ENCODE peak calls at places on chromosome 12, in ten cellular contexts. I is PC-3; R is brain microvascular endothelial cell; H is HL-60; P is heart left ventricle; L is upper lobe of right lung; V is ascending aorta; A is CD8-positive, alpha-beta memory T cell; E is CD4-positive, CD25-positive, alpha-beta regulatory T cell; U is substantia nigra. G is an unnamed sample.

GRCh38 chr12:57632369-57632897 is 568 bp downstream of the B4GALNT1 start:
- DNase-seq in I (peak), R (no peak), H (no peak), P (no peak), L (no peak), V (no peak), A (peak), E (no peak), U (no peak), G (no peak)

GRCh38 chr12:53788892-53789291 is 37.1 kb upstream of the CISTR start:
- DNase-seq in I (no peak), R (no peak), H (no peak), P (no peak), L (no peak), V (no peak), A (no peak), E (no peak), U (no peak), G (no peak)

GRCh38 chr12:118360785-118361404 is 11.8 kb downstream of the TAOK3 start:
- DNase-seq in I (peak), R (peak), H (no peak), P (no peak), L (no peak), V (no peak), A (no peak), E (no peak), U (no peak), G (no peak)

GRCh38 chr12:44317651-44318126 is 481.8 kb downstream of the TMEM117 start:
- DNase-seq in I (peak), R (peak), H (peak), P (no peak), L (no peak), V (no peak), A (no peak), E (peak), U (no peak), G (no peak)

GRCh38 chr12:7859552-7859951 is 13.2 kb downstream of the SLC2A14 start:
- DNase-seq in I (no peak), R (peak), H (no peak), P (no peak), L (no peak), V (no peak), A (no peak), E (no peak), U (no peak), G (no peak)

GRCh38 chr12:96445743-96446655 is 43.4 kb upstream of the CFAP54 start:
- DNase-seq in I (peak), R (peak), H (no peak), P (peak), L (no peak), V (no peak), A (peak), E (peak), U (no peak), G (peak)

GRCh38 chr12:130583800-130584199 is 132.3 kb downstream of the RIMBP2 start:
- DNase-seq in I (no peak), R (no peak), H (no peak), P (no peak), L (no peak), V (no peak), A (no peak), E (no peak), U (no peak), G (no peak)

GRCh38 chr12:42912367-42912766 is 322.8 kb upstream of the PRICKLE1 start:
- DNase-seq in I (no peak), R (no peak), H (no peak), P (no peak), L (no peak), V (no peak), A (no peak), E (no peak), U (no peak), G (no peak)

GRCh38 chr12:129772463-129773169 is 131.2 kb downstream of the TMEM132D start:
- DNase-seq in I (no peak), R (peak), H (no peak), P (no peak), L (no peak), V (no peak), A (no peak), E (no peak), U (no peak), G (no peak)

GRCh38 chr12:28378749-28379148 is 188.5 kb downstream of the CCDC91 start:
- DNase-seq in I (peak), R (peak), H (peak), P (no peak), L (no peak), V (no peak), A (no peak), E (no peak), U (no peak), G (no peak)

GRCh38 chr12:51773145-51773869 is 75.2 kb downstream of the FIGNL2 start:
- DNase-seq in I (peak), R (no peak), H (peak), P (no peak), L (no peak), V (no peak), A (no peak), E (no peak), U (no peak), G (no peak)

GRCh38 chr12:53180931-53181645 is 363 bp upstream of the CSAD start:
- DNase-seq in I (peak), R (peak), H (peak), P (peak), L (peak), V (no peak), A (no peak), E (peak), U (peak), G (peak)

GRCh38 chr12:97404549-97404948 is 58.1 kb upstream of the RMST start:
- DNase-seq in I (peak), R (peak), H (peak), P (no peak), L (no peak), V (no peak), A (no peak), E (peak), U (peak), G (no peak)

GRCh38 chr12:56694161-56694560 is 6.1 kb upstream of the PTGES3 start:
- DNase-seq in I (no peak), R (no peak), H (no peak), P (no peak), L (no peak), V (no peak), A (no peak), E (no peak), U (no peak), G (no peak)

GRCh38 chr12:75747572-75747995 is 236.2 kb upstream of the KRR1 start:
- DNase-seq in I (peak), R (peak), H (no peak), P (no peak), L (no peak), V (no peak), A (no peak), E (no peak), U (no peak), G (no peak)
- H3K27ac ChIP-seq in I (peak), R (peak), H (no peak), P (no peak), L (no peak), V (no peak), A (no peak), E (no peak), U (no peak), G (no peak)

GRCh38 chr12:47067778-47068431 is 11.5 kb upstream of the PCED1B start:
- DNase-seq in I (no peak), R (no peak), H (no peak), P (no peak), L (no peak), V (no peak), A (no peak), E (no peak), U (no peak), G (no peak)

GRCh38 chr12:47071241-47071852 is 8.1 kb upstream of the PCED1B start:
- DNase-seq in I (peak), R (no peak), H (no peak), P (no peak), L (no peak), V (no peak), A (no peak), E (peak), U (no peak), G (no peak)

GRCh38 chr12:47068539-47068938 is 10.9 kb upstream of the PCED1B start:
- DNase-seq in I (no peak), R (peak), H (no peak), P (no peak), L (no peak), V (no peak), A (no peak), E (no peak), U (no peak), G (no peak)

GRCh38 chr12:47066278-47067048 is 13.0 kb upstream of the PCED1B start:
- DNase-seq in I (no peak), R (no peak), H (no peak), P (no peak), L (no peak), V (no peak), A (no peak), E (peak), U (no peak), G (no peak)

GRCh38 chr12:47067176-47067575 is 12.2 kb upstream of the PCED1B start:
- DNase-seq in I (no peak), R (no peak), H (no peak), P (no peak), L (no peak), V (no peak), A (no peak), E (no peak), U (no peak), G (no peak)
- H3K27ac ChIP-seq in I (no peak), R (no peak), H (no peak), P (no peak), L (no peak), V (peak), A (no peak), E (no peak), U (no peak), G (no peak)

GRCh38 chr12:91138337-91138905 is 27.1 kb upstream of the LUM start:
- DNase-seq in I (no peak), R (no peak), H (no peak), P (no peak), L (no peak), V (no peak), A (no peak), E (no peak), U (no peak), G (no peak)

GRCh38 chr12:91139981-91140659 is 28.8 kb upstream of the LUM start:
- DNase-seq in I (peak), R (peak), H (no peak), P (no peak), L (no peak), V (no peak), A (no peak), E (no peak), U (no peak), G (no peak)

GRCh38 chr12:91142184-91142583 is 30.9 kb upstream of the LUM start:
- DNase-seq in I (no peak), R (peak), H (no peak), P (peak), L (no peak), V (no peak), A (no peak), E (no peak), U (no peak), G (no peak)

GRCh38 chr12:91140660-91141045 is 29.4 kb upstream of the LUM start:
- DNase-seq in I (peak), R (peak), H (no peak), P (peak), L (no peak), V (no peak), A (no peak), E (no peak), U (no peak), G (no peak)

DNA sequence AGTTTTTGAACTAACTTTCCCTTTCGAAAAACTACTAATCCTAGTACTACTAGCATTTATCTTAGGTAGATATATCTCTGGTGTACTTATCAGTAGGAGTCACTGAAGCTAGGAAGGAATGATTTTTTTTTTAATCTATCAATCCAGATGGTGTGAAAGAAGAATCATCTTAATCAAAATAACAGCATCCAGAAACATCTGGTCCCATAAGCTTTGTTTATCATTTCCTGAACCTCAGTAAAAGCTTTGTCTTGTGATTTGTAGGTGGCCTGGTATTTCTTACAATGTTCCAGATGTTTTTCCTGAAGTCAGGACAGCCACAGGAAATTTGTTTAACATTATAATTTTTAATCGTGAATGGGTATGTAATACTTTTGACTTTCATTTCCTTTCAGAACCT is 28.0 kb upstream of the LUM start:
- DNase-seq in I (no peak), R (no peak), H (no peak), P (no peak), L (no peak), V (no peak), A (no peak), E (no peak), U (no peak), G (no peak)
- H3K27ac ChIP-seq in I (no peak), R (peak), H (no peak), P (peak), L (peak), V (peak), A (no peak), E (no peak), U (no peak), G (no peak)

GRCh38 chr12:76641073-76641472 is 81.5 kb upstream of the OSBPL8 start:
- DNase-seq in I (no peak), R (no peak), H (no peak), P (no peak), L (no peak), V (no peak), A (no peak), E (no peak), U (no peak), G (no peak)

GRCh38 chr12:76637807-76638206 is 78.2 kb upstream of the OSBPL8 start:
- DNase-seq in I (peak), R (no peak), H (no peak), P (no peak), L (no peak), V (no peak), A (no peak), E (no peak), U (no peak), G (no peak)

GRCh38 chr12:76636141-76636692 is 76.6 kb upstream of the OSBPL8 start:
- DNase-seq in I (peak), R (no peak), H (no peak), P (no peak), L (no peak), V (no peak), A (no peak), E (no peak), U (no peak), G (no peak)

GRCh38 chr12:76641961-76642360 is 82.4 kb upstream of the OSBPL8 start:
- DNase-seq in I (no peak), R (no peak), H (no peak), P (no peak), L (no peak), V (no peak), A (no peak), E (no peak), U (no peak), G (no peak)

DNA sequence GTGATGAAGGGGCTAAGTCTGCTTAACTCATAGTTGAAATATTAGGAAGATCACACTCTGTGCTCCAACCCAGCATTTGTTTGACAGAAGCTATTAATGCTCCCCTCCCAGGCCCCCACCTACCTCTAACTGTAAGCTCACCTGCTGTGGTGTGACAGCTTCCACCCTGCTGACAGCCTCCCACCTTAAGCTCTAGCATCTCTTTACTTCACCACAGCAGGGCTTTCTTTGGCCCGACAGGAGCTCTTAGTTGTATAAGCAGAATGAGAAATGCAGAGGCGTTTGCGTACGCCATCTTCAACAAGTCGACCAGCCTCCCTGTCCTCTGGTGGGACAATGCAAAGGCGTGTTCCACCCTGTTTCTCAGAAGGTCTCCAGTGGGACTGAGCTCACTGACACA is 80.1 kb upstream of the OSBPL8 start:
- DNase-seq in I (no peak), R (no peak), H (no peak), P (no peak), L (no peak), V (no peak), A (no peak), E (no peak), U (no peak), G (no peak)
- H3K27ac ChIP-seq in I (no peak), R (no peak), H (no peak), P (no peak), L (no peak), V (no peak), A (no peak), E (no peak), U (no peak), G (no peak)

GRCh38 chr12:125129592-125130255 is 64.5 kb downstream of the AACS start:
- DNase-seq in I (no peak), R (no peak), H (no peak), P (peak), L (no peak), V (no peak), A (no peak), E (no peak), U (no peak), G (no peak)
- H3K27ac ChIP-seq in I (no peak), R (no peak), H (no peak), P (no peak), L (no peak), V (peak), A (no peak), E (no peak), U (no peak), G (no peak)

GRCh38 chr12:14935031-14935430 is 3.3 kb downstream of the ERP27 start:
- DNase-seq in I (peak), R (no peak), H (no peak), P (no peak), L (no peak), V (no peak), A (no peak), E (no peak), U (no peak), G (no peak)

GRCh38 chr12:14931791-14932560 is 6.4 kb downstream of the ERP27 start:
- DNase-seq in I (peak), R (no peak), H (no peak), P (no peak), L (no peak), V (no peak), A (no peak), E (no peak), U (no peak), G (no peak)

GRCh38 chr12:14937014-14937413 is 1.3 kb downstream of the ERP27 start:
- DNase-seq in I (no peak), R (no peak), H (no peak), P (no peak), L (no peak), V (no peak), A (no peak), E (no peak), U (no peak), G (no peak)

GRCh38 chr12:14936224-14936861 is 2.0 kb downstream of the ERP27 start:
- DNase-seq in I (no peak), R (no peak), H (no peak), P (no peak), L (no peak), V (no peak), A (no peak), E (peak), U (no peak), G (no peak)

GRCh38 chr12:14934511-14934910 is 3.8 kb downstream of the ERP27 start:
- DNase-seq in I (peak), R (no peak), H (no peak), P (no peak), L (no peak), V (no peak), A (no peak), E (no peak), U (no peak), G (no peak)
- H3K27ac ChIP-seq in I (peak), R (no peak), H (no peak), P (no peak), L (no peak), V (no peak), A (no peak), E (no peak), U (no peak), G (no peak)

GRCh38 chr12:106584104-106585064 is 1.6 kb downstream of the RFX4 start:
- DNase-seq in I (no peak), R (no peak), H (no peak), P (no peak), L (no peak), V (no peak), A (no peak), E (no peak), U (no peak), G (no peak)
- H3K27ac ChIP-seq in I (no peak), R (no peak), H (no peak), P (no peak), L (no peak), V (no peak), A (no peak), E (no peak), U (no peak), G (no peak)

G was measured in naive thymus-derived CD4-positive, alpha-beta T cell.